ENCODE peak calls at places on chromosomes 16 and 17, in seven cellular contexts. E, R, P, J, B, W and H are unnamed samples.

GRCh38 chr17:55492951-55493350 is 18.3 kb downstream of the SMIM36 start:
- DNase-seq in J (no peak), P (no peak), R (no peak), E (no peak), B (no peak), W (no peak), H (no peak)

GRCh38 chr16:30949655-30950515 is 1.0 kb downstream of the ORAI3 start:
- DNase-seq in W (no peak), B (peak; percentile 95), P (no peak), R (peak; percentile 94), J (peak; percentile 82), E (peak; percentile 63), H (peak; percentile 92)

GRCh38 chr17:57197672-57198071 is 58.7 kb upstream of the MSI2 start:
- DNase-seq in J (no peak), B (no peak), R (no peak), W (no peak), P (no peak), E (no peak), H (no peak)

GRCh38 chr17:7404737-7405412 is 978 bp upstream of the TMEM256 start:
- DNase-seq in R (peak; percentile 57), J (peak; percentile 73), B (peak; percentile 90), W (peak; percentile 84), P (no peak), E (peak; percentile 81), H (peak; percentile 90)

GRCh38 chr16:52578007-52578828 is 31.3 kb upstream of the TOX3 start:
- DNase-seq in E (no peak), R (no peak), W (no peak), J (no peak), P (no peak), B (no peak), H (no peak)

GRCh38 chr17:67629963-67630320 is 87.8 kb upstream of the NOL11 start:
- DNase-seq in J (no peak), P (no peak), E (no peak), R (no peak), B (no peak), W (no peak), H (no peak)

GRCh38 chr17:57499648-57500049 is 243.3 kb downstream of the MSI2 start:
- DNase-seq in E (no peak), B (no peak), R (no peak), J (no peak), W (no peak), P (no peak), H (no peak)

GRCh38 chr16:4404247-4404966 is 12.0 kb downstream of the CORO7 start:
- DNase-seq in E (peak; percentile 93), R (peak; percentile 78), W (no peak), J (no peak), P (no peak), B (no peak), H (no peak)

GRCh38 chr17:19646788-19647696 is 1.5 kb upstream of the ALDH3A2 start:
- DNase-seq in R (no peak), B (no peak), W (no peak), P (no peak), E (peak; percentile 46), J (no peak), H (no peak)

GRCh38 chr17:51085150-51085805 is 35.4 kb downstream of the SPAG9 start:
- DNase-seq in W (no peak), E (no peak), R (no peak), P (no peak), B (no peak), J (no peak), H (no peak)

GRCh38 chr17:56699186-56699895 is 105.8 kb downstream of the NOG start:
- DNase-seq in R (no peak), W (no peak), J (peak; percentile 26), P (peak; percentile 6), B (peak; percentile 80), E (peak; percentile 61), H (peak; percentile 76)

GRCh38 chr17:43418441-43419374 is 19.9 kb downstream of the ARL4D start:
- DNase-seq in B (peak; percentile 92), R (no peak), E (no peak), P (no peak), W (no peak), J (peak; percentile 42), H (peak; percentile 70)

GRCh38 chr17:4480929-4481898 is 17.5 kb upstream of the SPNS2 start:
- DNase-seq in W (peak; percentile 66), E (no peak), B (no peak), J (no peak), P (no peak), R (no peak), H (no peak)

GRCh38 chr16:67245189-67245585 is 2.1 kb downstream of the FHOD1 start:
- DNase-seq in W (peak; percentile 44), B (peak; percentile 56), E (no peak), J (no peak), P (no peak), R (no peak), H (no peak)

GRCh38 chr16:29839822-29840221 is 19.6 kb downstream of the MVP start:
- DNase-seq in R (peak; percentile 69), P (no peak), W (no peak), J (no peak), B (no peak), E (no peak), H (no peak)

GRCh38 chr16:82924075-82924854 is 297.5 kb downstream of the CDH13 start:
- DNase-seq in B (no peak), E (no peak), P (no peak), R (no peak), W (no peak), J (no peak), H (no peak)

GRCh38 chr17:77478281-77478680 is 337.5 kb downstream of the SEC14L1 start:
- DNase-seq in W (no peak), B (no peak), R (no peak), J (no peak), P (no peak), E (no peak), H (peak; percentile 35)

GRCh38 chr17:77478899-77479298 is 338.1 kb downstream of the SEC14L1 start:
- DNase-seq in P (no peak), E (no peak), B (peak; percentile 87), W (no peak), R (peak; percentile 72), J (no peak), H (peak; percentile 43)

GRCh38 chr17:77476006-77476405 is 335.2 kb downstream of the SEC14L1 start:
- DNase-seq in W (peak; percentile 48), E (no peak), P (no peak), R (no peak), J (peak; percentile 20), B (no peak), H (no peak)

GRCh38 chr17:77476498-77476897 is 335.7 kb downstream of the SEC14L1 start:
- DNase-seq in P (no peak), J (no peak), W (peak; percentile 54), B (no peak), R (no peak), E (no peak), H (no peak)

DNA sequence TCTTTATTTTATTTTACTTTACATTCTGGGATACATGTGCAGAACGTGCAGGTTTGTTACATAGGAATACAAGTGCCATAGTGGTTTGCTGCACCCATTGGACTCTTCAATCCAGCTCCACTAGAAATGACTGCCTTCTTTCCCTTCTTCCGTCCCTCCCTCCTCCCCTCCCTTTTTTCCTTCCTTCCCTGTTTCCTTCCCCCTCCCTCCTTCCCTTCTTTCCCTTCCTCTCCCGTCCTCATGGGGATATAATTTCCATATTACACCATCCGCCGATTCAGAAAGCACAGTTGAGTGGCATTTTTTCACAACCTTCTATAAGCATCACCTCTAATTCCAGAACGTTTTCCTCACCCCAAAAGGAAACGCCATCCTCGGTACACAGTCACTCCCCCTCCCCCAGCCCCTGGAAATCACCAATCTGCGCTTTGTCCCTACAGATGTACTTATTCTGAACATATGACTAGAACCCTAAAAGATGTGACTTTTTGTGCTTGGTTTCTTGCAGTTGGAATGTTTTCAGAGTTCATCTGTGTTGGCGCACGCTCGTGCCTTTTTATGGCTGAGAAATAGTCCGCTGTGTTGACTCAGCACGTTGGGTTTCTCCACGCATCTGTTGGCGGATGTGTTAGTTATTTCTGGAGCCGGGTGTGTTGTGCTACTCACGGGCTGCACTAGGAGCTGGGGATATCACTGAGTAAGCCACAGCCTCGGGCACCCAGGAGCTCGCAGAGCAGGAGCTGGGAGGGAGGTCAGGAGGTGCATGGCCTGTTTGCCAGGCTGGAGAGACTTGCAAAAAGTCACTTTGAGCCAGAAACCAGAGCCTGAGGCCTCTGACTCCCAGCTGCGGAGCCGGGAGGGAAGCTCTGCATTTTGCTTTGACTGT is 336.4 kb downstream of the SEC14L1 start:
- DNase-seq in B (peak; percentile 97), P (peak; percentile 86), J (peak; percentile 52), E (no peak), W (peak; percentile 47), R (peak; percentile 85), H (peak; percentile 85)
- H3K4me3 ChIP-seq in B (peak overlapping the region; percentile 4), P (peak overlapping the region; percentile 18), J (no peak overlapping the region), E (no peak overlapping the region), W (no peak overlapping the region), R (no peak overlapping the region), H (no peak overlapping the region)

DNA sequence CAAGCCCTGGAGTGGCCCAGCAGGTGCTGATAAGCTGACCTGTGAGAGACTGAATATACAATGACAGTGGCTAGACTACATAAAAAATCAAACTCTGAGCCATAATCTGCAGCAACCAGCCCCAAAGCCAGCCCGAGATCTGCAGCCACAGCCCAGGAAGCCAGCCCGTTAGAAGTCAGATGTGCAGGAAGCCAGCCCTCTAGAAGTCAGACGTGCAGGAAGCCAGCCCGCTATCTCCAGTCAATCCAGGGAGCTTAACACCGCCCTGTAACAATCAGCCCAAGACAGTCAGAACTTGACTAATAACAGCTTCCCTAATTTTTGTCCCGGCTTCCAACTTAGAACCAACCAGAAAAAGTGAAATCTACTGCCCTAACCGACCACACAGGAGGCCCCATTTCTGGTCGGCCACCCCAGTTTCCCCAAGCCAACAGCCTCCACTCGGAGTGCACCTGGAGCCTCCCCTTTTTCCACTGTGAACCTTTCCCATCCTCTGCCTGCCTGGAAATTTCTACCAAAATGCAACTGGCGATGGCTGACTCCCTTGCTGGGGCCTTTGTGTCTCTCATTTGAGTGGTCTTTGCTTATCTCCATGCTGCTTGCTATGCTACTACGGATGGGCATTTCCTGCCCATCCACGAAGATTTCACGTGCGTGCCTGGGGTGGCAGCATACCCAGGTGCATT is 769.3 kb downstream of the KCNJ18 start:
- DNase-seq in E (no peak), P (no peak), R (no peak), B (no peak), J (no peak), W (no peak), H (no peak)
- H3K9me3 ChIP-seq in E (peaks cover 91% of the 10 kb centered on the region), P (no peaks in the 10 kb centered on the region), R (no peaks in the 10 kb centered on the region), B (no peaks in the 10 kb centered on the region), J (peaks cover 13% of the 10 kb centered on the region), W (no peaks in the 10 kb centered on the region), H (no peaks in the 10 kb centered on the region)

DNA sequence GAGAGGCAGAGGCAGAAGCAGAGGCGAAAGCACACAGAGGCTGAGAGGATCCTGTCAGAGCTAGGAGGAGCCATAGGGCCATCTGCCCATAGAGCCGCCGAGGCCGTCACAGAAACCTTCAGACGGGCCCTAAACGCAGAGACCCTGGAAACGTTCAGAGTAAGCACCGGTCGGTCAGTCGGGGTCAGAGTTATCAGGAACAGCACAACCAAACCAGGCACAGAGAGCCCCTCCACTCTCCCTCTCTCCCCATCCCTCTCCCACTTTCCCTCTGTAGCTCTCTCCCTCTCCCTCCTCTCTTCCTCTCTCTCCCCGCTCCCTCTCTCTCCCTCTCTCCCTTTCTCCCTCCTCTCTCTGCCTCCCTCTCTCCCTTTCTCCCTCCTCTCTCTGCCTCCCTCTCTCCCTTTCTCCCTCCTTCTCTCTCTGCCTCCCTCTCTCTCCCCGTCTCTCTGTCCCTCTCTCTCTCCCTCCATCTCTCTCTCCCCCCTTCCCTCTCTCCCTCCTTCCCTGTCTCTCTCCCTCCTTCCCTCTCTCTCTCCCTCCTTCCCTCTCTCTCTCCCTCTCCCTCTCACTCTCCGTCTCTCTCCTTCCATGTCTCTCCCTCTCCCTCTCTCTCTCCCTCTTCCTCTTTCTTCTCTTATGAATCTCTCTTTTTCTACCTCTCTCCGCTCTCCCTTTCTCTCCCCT is 138.9 kb downstream of the C16orf95 start:
- DNase-seq in J (no peak), R (peak; percentile 50), E (no peak), B (no peak), W (no peak), P (no peak), H (peak; percentile 62)
- H3K27ac ChIP-seq in J (no peak overlapping the region), R (peak overlapping the region; percentile 30), E (no peak overlapping the region), B (no peak overlapping the region), W (no peak overlapping the region), P (peak overlapping the region; percentile 58), H (no peak overlapping the region)

GRCh38 chr17:49676276-49676868 is 1.5 kb downstream of the SPOP start:
- DNase-seq in J (no peak), P (no peak), B (no peak), W (peak; percentile 61), R (no peak), E (peak; percentile 22), H (no peak)
- H3K4me3 ChIP-seq in J (peak overlapping the region; percentile 78), P (peak overlapping the region; percentile 76), B (peak overlapping the region; percentile 77), W (peak overlapping the region; percentile 87), R (peak overlapping the region; percentile 94), E (peak overlapping the region; percentile 64), H (peak overlapping the region; percentile 70)